ENCODE peak calls at places on chromosomes 16 and 17, in nine cellular contexts. O, F, T, V, D, X, I, K and H are unnamed samples.

GRCh38 chr16:88401604-88402246 is 19.0 kb downstream of the ZNF469 start:
- DNase-seq in O (no peak), F (no peak), T (no peak), V (no peak), D (no peak), X (no peak), I (no peak), K (no peak), H (no peak)

GRCh38 chr17:22128723-22129122 is 436.4 kb downstream of the KCNJ18 start:
- DNase-seq in O (no peak), F (no peak), T (no peak), V (no peak), D (no peak), X (no peak), I (no peak), K (no peak), H (no peak)

GRCh38 chr17:79984045-79984840 is 51.4 kb downstream of the TBC1D16 start:
- DNase-seq in O (no peak), F (no peak), T (no peak), V (no peak), D (no peak), X (no peak), I (no peak), K (no peak), H (no peak)

GRCh38 chr17:16933317-16934132 is 38.4 kb downstream of the TNFRSF13B start:
- DNase-seq in O (no peak), F (no peak), T (no peak), V (no peak), D (no peak), X (no peak), I (no peak), K (no peak), H (no peak)

GRCh38 chr17:36949461-36949927 is 740 bp downstream of the AATF start:
- DNase-seq in O (no peak), F (no peak), T (no peak), V (no peak), D (no peak), X (no peak), I (peak; percentile 75), K (peak; percentile 9), H (no peak)

GRCh38 chr17:39812466-39812865 is 51.6 kb downstream of the IKZF3 start:
- DNase-seq in O (no peak), F (no peak), T (no peak), V (no peak), D (no peak), X (no peak), I (no peak), K (no peak), H (no peak)

GRCh38 chr16:84514295-84514873 is 9.9 kb upstream of the MEAK7 start:
- DNase-seq in O (no peak), F (no peak), T (no peak), V (no peak), D (no peak), X (no peak), I (no peak), K (no peak), H (no peak)

GRCh38 chr17:39605492-39606433 is 2.0 kb downstream of the NEUROD2 start:
- DNase-seq in O (no peak), F (no peak), T (no peak), V (no peak), D (no peak), X (no peak), I (no peak), K (no peak), H (no peak)

DNA sequence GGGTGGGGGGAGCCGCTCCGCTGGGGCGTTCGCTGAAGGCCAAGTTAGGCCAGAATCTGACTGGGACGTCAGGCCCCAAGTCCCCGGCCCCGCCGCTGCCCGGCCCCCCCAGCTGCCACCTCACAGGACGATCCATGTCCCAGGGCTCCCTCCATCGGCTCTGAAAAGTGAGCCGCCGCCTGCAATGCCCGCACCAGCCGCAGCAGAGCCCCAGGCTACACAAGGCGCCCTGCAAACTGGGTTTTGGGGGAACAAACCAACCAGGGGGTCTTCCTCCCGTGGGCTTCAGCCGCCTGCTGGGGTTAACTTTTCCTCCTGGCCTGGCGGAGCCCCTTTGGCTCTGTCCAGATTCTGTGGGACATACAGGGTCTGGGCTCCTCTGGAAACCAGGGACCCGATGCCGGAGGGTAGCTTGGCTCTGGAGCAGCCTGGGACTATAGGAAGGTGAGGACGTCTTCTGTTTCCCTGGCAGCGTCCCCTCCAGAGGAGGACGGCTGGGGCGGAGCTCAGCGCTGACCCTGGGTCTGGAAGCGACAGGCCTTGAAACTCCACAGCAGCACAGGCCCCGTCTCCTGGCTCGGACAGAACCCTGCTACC is 835 bp downstream of the NME4 start:
- DNase-seq in O (peak; percentile 56), F (no peak), T (no peak), V (peak; percentile 24), D (peak; percentile 93), X (peak; percentile 84), I (peak; percentile 52), K (no peak), H (peak; percentile 73)
- TF ChIP-seq CTCF in O (peak; percentile 39), F (peak; percentile 5), T (no peak), V (peak; percentile 43), D (peak; percentile 38), X (no peak), I (peak; percentile 47), K (peak; percentile 51), H (peak; percentile 58)

DNA sequence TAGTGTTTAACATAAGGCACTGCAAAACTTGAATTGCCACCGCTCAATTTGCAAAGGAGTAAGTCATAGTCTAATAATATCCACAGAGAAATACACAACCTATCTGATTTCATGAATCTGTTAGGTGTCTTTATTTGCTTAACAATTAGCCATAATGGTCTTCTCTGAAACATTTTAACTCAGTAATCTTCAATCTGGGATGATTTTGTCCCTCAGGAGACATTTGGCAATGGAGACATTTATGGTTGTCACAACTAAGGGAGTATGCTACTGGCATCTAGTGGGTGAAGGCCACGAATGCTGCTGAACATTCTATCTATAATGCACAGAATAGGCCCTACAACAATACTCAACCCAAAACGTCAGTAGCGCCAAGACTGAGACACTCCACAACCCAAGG is 4.3 kb downstream of the UBE2G1 start:
- DNase-seq in O (no peak), F (no peak), T (no peak), V (no peak), D (no peak), X (no peak), I (peak; percentile 37), K (no peak), H (no peak)
- TF ChIP-seq CTCF in O (no peak), F (no peak), T (no peak), V (peak; percentile 11), D (no peak), X (no peak), I (peak; percentile 42), K (no peak), H (no peak)

GRCh38 chr16:21158208-21159110 is at the start of gene LDAF1:
- DNase-seq in O (peak; percentile 81), F (no peak), T (peak; percentile 80), V (peak; percentile 31), D (peak; percentile 95), X (peak; percentile 81), I (peak; percentile 74), K (no peak), H (peak; percentile 74)
- TF ChIP-seq CTCF in O (no peak), F (no peak), T (no peak), V (no peak), D (no peak), X (no peak), I (no peak), K (peak; percentile 3), H (no peak)

GRCh38 chr17:42130310-42130936 is 7.8 kb downstream of the HSPB9 start:
- DNase-seq in O (no peak), F (no peak), T (no peak), V (no peak), D (no peak), X (no peak), I (no peak), K (no peak), H (no peak)
- TF ChIP-seq CTCF in O (no peak), F (no peak), T (no peak), V (no peak), D (peak; percentile 2), X (no peak), I (no peak), K (no peak), H (no peak)

DNA sequence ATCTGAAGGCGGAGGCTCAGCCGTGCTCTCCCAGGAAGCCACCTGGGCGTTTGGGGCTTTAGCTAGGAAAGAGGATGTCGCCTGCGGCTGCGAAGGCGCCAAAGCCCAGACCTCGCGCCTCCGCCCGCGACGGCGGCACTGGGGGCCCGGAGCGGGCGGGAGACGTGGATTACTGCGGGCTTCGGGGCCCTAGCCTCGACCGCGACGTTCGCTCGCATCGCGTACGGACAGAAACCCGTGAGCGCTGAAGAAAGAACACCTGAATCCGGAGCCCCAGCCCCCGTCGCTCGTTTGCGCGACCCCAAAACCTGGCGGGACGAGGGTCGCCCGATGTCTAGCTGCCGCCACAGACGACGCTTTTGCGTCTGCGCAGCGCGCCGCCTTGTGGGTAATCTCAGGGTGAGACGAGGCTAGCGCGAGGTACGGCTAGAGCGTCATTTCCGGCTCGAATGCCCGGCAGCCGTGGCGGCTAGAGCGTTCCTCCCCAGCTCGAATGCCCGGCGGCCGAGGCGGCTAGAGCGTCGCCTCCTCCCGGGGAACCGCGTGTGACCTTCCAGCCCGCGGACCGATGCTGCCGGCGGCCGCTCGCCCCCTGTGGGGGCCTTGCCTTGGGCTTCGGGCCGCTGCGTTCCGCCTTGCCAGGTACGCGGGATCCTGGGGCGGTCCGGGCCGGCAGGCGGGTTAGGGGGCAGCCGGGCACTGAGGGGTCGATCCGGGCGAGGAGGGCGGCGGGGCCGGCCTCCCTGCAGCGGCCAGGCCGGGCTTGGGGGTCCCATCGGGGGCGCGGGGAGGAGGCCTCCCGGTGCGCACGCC is at the start of gene MRPL12:
- DNase-seq in O (peak; percentile 86), F (peak; percentile 92), T (peak; percentile 90), V (peak; percentile 80), D (peak; percentile 97), X (peak; percentile 91), I (peak; percentile 93), K (peak; percentile 49), H (peak; percentile 93)
- TF ChIP-seq CTCF in O (no peak), F (no peak), T (no peak), V (no peak), D (no peak), X (no peak), I (no peak), K (peak; percentile 25), H (peak; percentile 45)